ENCODE peak calls at places on chromosomes 5 and 9, in ten cellular contexts. F is activated T-helper 1 cell treated with Interleukin-2 at 50 U/mL for 16 hours; P is left cardiac atrium; X is NCI-H2081 treated with DMSO at 0.1 percent for 48 hours; K is activated T-cell treated with anti-CD3 and anti-CD28 coated beads for 1 hour; N is lower leg skin; J is GM04504; H is fibroblast of pulmonary artery; V is NCI-H1092; C is stimulated activated CD8-positive, alpha-beta memory T cell treated with anti-CD3 and anti-CD28 coated beads, Interleukin-4, amount 100 ng/mL, for 4 hours. D is an unnamed sample.

GRCh38 chr9:134637241-134637640 is 4.4 kb upstream of the COL5A1 start:
- DNase-seq in F (no peak), P (peak), X (no peak), K (no peak), N (peak), J (no peak), H (no peak), V (no peak), C (no peak), D (peak)

GRCh38 chr5:112154940-112155686 is 264.0 kb downstream of the EPB41L4A start:
- DNase-seq in F (no peak), P (no peak), X (no peak), K (no peak), N (no peak), J (no peak), H (no peak), V (no peak), C (no peak), D (no peak)

GRCh38 chr9:112753725-112754124 is 3.2 kb downstream of the SNX30 start:
- DNase-seq in F (no peak), P (no peak), X (no peak), K (no peak), N (peak), J (peak), H (peak), V (no peak), C (no peak), D (peak)

GRCh38 chr9:95580812-95581761 is 64.3 kb upstream of the PTCH1 start:
- DNase-seq in F (no peak), P (no peak), X (peak), K (no peak), N (no peak), J (no peak), H (no peak), V (no peak), C (no peak), D (no peak)

GRCh38 chr9:71911908-71912325 is 478 bp downstream of the C9orf85 start:
- DNase-seq in F (no peak), P (no peak), X (no peak), K (no peak), N (no peak), J (peak), H (peak), V (no peak), C (no peak), D (peak)

GRCh38 chr9:105818903-105819302 is 124.6 kb downstream of the TMEM38B start:
- DNase-seq in F (no peak), P (no peak), X (no peak), K (no peak), N (no peak), J (no peak), H (no peak), V (no peak), C (no peak), D (no peak)

GRCh38 chr9:125919565-125919964 is 172.4 kb downstream of the PBX3 start:
- DNase-seq in F (no peak), P (no peak), X (no peak), K (no peak), N (no peak), J (no peak), H (no peak), V (no peak), C (no peak), D (no peak)

GRCh38 chr9:128053560-128053959 is 13.6 kb downstream of the NAIF1 start:
- DNase-seq in F (no peak), P (no peak), X (no peak), K (no peak), N (no peak), J (no peak), H (no peak), V (no peak), C (no peak), D (no peak)

GRCh38 chr5:178123987-178124925 is 6.6 kb upstream of the RMND5B start:
- DNase-seq in F (no peak), P (no peak), X (no peak), K (no peak), N (peak), J (no peak), H (no peak), V (no peak), C (no peak), D (no peak)

GRCh38 chr5:157540707-157541451 is 34.7 kb downstream of the ADAM19 start:
- DNase-seq in F (peak), P (peak), X (no peak), K (no peak), N (peak), J (peak), H (peak), V (no peak), C (no peak), D (peak)

GRCh38 chr5:56814361-56814962 is 887 bp upstream of the MAP3K1 start:
- DNase-seq in F (peak), P (peak), X (no peak), K (no peak), N (peak), J (no peak), H (no peak), V (no peak), C (no peak), D (no peak)

GRCh38 chr5:68994645-68995044 is 99.2 kb upstream of the SLC30A5 start:
- DNase-seq in F (no peak), P (no peak), X (no peak), K (no peak), N (no peak), J (no peak), H (no peak), V (no peak), C (no peak), D (no peak)

GRCh38 chr9:70635790-70636189 is 221.3 kb upstream of the KLF9 start:
- DNase-seq in F (no peak), P (no peak), X (no peak), K (no peak), N (no peak), J (no peak), H (peak), V (no peak), C (no peak), D (peak)

GRCh38 chr5:18699681-18700080 is 1065.4 kb downstream of the TAF11L14 start:
- DNase-seq in F (no peak), P (no peak), X (no peak), K (no peak), N (no peak), J (no peak), H (no peak), V (no peak), C (no peak), D (no peak)

GRCh38 chr5:158205992-158206391 is 347.0 kb upstream of the CLINT1 start:
- DNase-seq in F (no peak), P (no peak), X (no peak), K (no peak), N (no peak), J (no peak), H (no peak), V (no peak), C (no peak), D (no peak)

GRCh38 chr5:161580621-161581020 is 34.1 kb upstream of the GABRB2 start:
- DNase-seq in F (no peak), P (no peak), X (no peak), K (no peak), N (no peak), J (no peak), H (no peak), V (no peak), C (no peak), D (no peak)

GRCh38 chr9:80305136-80305535 is 733.4 kb downstream of the TLE4 start:
- DNase-seq in F (no peak), P (no peak), X (no peak), K (no peak), N (no peak), J (no peak), H (no peak), V (no peak), C (no peak), D (no peak)

GRCh38 chr9:116691607-116692006 is 4.5 kb downstream of the TRIM32 start:
- DNase-seq in F (no peak), P (no peak), X (no peak), K (no peak), N (no peak), J (no peak), H (no peak), V (no peak), C (no peak), D (no peak)

GRCh38 chr5:40404613-40405012 is 275.1 kb upstream of the PTGER4 start:
- DNase-seq in F (no peak), P (no peak), X (no peak), K (no peak), N (no peak), J (no peak), H (no peak), V (no peak), C (no peak), D (no peak)

GRCh38 chr5:140339636-140340035 is 6.8 kb downstream of the HBEGF start:
- DNase-seq in F (no peak), P (no peak), X (no peak), K (no peak), N (no peak), J (no peak), H (no peak), V (no peak), C (no peak), D (no peak)

GRCh38 chr9:107274096-107274495 is 9.0 kb upstream of the RAD23B start:
- DNase-seq in F (no peak), P (no peak), X (no peak), K (no peak), N (no peak), J (no peak), H (no peak), V (no peak), C (no peak), D (no peak)